ENCODE peak calls at places on chromosomes 7 and 10, in four cellular contexts. G, Q, H and V are unnamed samples.

GRCh38 chr7:152574892-152575511 is 100.9 kb downstream of the XRCC2 start:
- DNase-seq in H (no peak), Q (no peak), G (no peak), V (peak; percentile 56)

GRCh38 chr10:21427804-21428481 is 97.5 kb downstream of the SKIDA1 start:
- DNase-seq in Q (no peak), H (peak; percentile 23), G (no peak), V (no peak)

GRCh38 chr10:102299873-102300272 is 54.5 kb downstream of the GBF1 start:
- DNase-seq in Q (no peak), H (no peak), G (no peak), V (no peak)

GRCh38 chr7:86574006-86574405 is 69.7 kb upstream of the GRM3 start:
- DNase-seq in G (no peak), H (no peak), Q (no peak), V (no peak)

GRCh38 chr10:63699785-63700184 is 178.6 kb downstream of the REEP3 start:
- DNase-seq in H (no peak), Q (no peak), G (no peak), V (no peak)

GRCh38 chr10:27646194-27646593 is 99.4 kb downstream of the MKX start:
- DNase-seq in H (no peak), Q (no peak), G (no peak), V (no peak)

GRCh38 chr10:5081091-5081490 is 13.1 kb upstream of the AKR1C3 start:
- DNase-seq in Q (no peak), H (no peak), G (no peak), V (no peak)

GRCh38 chr7:34949356-34949755 is 87.9 kb downstream of the DPY19L1 start:
- DNase-seq in H (no peak), G (no peak), Q (no peak), V (no peak)

GRCh38 chr7:54904130-54904529 is 114.7 kb upstream of the EGFR start:
- DNase-seq in H (no peak), Q (no peak), G (no peak), V (no peak)

GRCh38 chr7:144670251-144670650 is 165.6 kb downstream of the TPK1 start:
- DNase-seq in G (no peak), H (peak; percentile 4), Q (no peak), V (no peak)

GRCh38 chr10:3832022-3832786 is 47.2 kb upstream of the KLF6 start:
- DNase-seq in H (no peak), G (no peak), Q (no peak), V (no peak)

GRCh38 chr10:130422366-130423324 is 286.5 kb downstream of the GLRX3 start:
- DNase-seq in Q (no peak), G (no peak), H (no peak), V (no peak)

GRCh38 chr10:70616761-70617160 is 14.2 kb upstream of the PRF1 start:
- DNase-seq in Q (no peak), G (no peak), H (no peak), V (no peak)

GRCh38 chr10:18683427-18683826 is 24.2 kb downstream of the ARL5B start:
- DNase-seq in H (no peak), Q (no peak), G (no peak), V (no peak)

GRCh38 chr7:76262683-76263402 is 39.6 kb upstream of the HSPB1 start:
- DNase-seq in G (peak; percentile 84), H (peak; percentile 69), Q (peak; percentile 69), V (no peak)

GRCh38 chr10:93079663-93080349 is 6.1 kb downstream of the CYP26A1 start:
- DNase-seq in H (no peak), G (no peak), Q (no peak), V (no peak)

GRCh38 chr10:128051548-128051947 is 74.7 kb downstream of the MKI67 start:
- DNase-seq in H (no peak), Q (no peak), G (no peak), V (no peak)

GRCh38 chr7:14954035-14954434 is 51.5 kb upstream of the DGKB start:
- DNase-seq in G (no peak), Q (no peak), H (no peak), V (no peak)

GRCh38 chr10:82282782-82283456 is 407.9 kb downstream of the NRG3 start:
- DNase-seq in G (no peak), Q (no peak), H (no peak), V (no peak)

GRCh38 chr7:27997188-27997707 is 183.3 kb downstream of the JAZF1 start:
- DNase-seq in G (no peak), Q (no peak), H (no peak), V (no peak)

GRCh38 chr7:143237363-143237762 is 15.5 kb downstream of the TAS2R40 start:
- DNase-seq in G (no peak), Q (no peak), H (no peak), V (no peak)

GRCh38 chr10:12409613-12410012 is 60.3 kb downstream of the CAMK1D start:
- DNase-seq in G (no peak), Q (no peak), H (no peak), V (no peak)

GRCh38 chr7:114310344-114311118 is 104.1 kb upstream of the FOXP2 start:
- DNase-seq in Q (no peak), H (no peak), G (no peak), V (no peak)

GRCh38 chr7:38318803-38319416 is 45.5 kb upstream of the TARP start:
- DNase-seq in Q (peak; percentile 83), G (peak; percentile 93), H (peak; percentile 40), V (no peak)

GRCh38 chr7:26199301-26200112 is 1.0 kb downstream of the HNRNPA2B1 start:
- DNase-seq in H (no peak), G (no peak), Q (no peak), V (no peak)

GRCh38 chr7:38160003-38160571 is 18.0 kb upstream of the STARD3NL start:
- DNase-seq in G (no peak), Q (no peak), H (no peak), V (no peak)

GRCh38 chr10:132189810-132190422 is 3.2 kb downstream of the DPYSL4 start:
- DNase-seq in Q (no peak), H (no peak), G (no peak), V (no peak)

GRCh38 chr7:111138196-111138569 is 47.3 kb downstream of the LRRN3 start:
- DNase-seq in G (no peak), H (peak; percentile 62), Q (no peak), V (peak; percentile 72)

DNA sequence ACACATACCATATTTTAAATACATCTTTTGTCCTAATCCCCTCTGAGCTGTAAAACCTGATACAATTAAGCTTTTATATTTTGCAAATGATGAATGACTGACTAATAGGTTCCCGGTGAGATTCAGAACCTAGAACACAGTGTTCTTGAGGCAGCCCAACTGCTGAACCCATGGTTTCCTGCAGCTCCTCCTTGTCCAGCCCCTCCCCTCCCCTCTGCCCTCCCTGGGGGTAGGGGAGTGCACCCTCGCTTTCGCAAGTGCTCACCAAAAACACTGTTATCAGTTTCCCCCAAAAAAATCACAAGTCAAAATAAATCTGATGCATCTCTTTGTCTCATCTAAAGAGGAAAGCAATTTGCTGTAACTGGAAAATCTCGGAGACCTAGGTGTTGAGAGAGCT is 602.8 kb downstream of the KCNMA1 start:
- DNase-seq in Q (no peak), G (no peak), H (no peak), V (no peak)
- TF ChIP-seq ZNF274 in Q (no peak), G (no peak), H (no peak), V (no peak)

GRCh38 chr7:127652333-127653248 is 597 bp downstream of the SND1 start:
- DNase-seq in G (no peak), Q (no peak), H (no peak), V (no peak)
- TF ChIP-seq ZNF274 in G (no peak), Q (no peak), H (no peak), V (no peak)

GRCh38 chr10:51469666-51470065 is 229.7 kb downstream of the CSTF2T start:
- DNase-seq in Q (no peak), H (no peak), G (no peak), V (no peak)

GRCh38 chr10:51472154-51472553 is 227.2 kb downstream of the CSTF2T start:
- DNase-seq in H (no peak), Q (no peak), G (no peak), V (no peak)

GRCh38 chr10:51468424-51468823 is 231.0 kb downstream of the CSTF2T start:
- DNase-seq in G (no peak), Q (no peak), H (no peak), V (no peak)

GRCh38 chr10:51471271-51471670 is 228.1 kb downstream of the CSTF2T start:
- DNase-seq in G (no peak), H (no peak), Q (no peak), V (no peak)
- TF ChIP-seq ZNF274 in G (no peak), H (no peak), Q (no peak), V (no peak)

DNA sequence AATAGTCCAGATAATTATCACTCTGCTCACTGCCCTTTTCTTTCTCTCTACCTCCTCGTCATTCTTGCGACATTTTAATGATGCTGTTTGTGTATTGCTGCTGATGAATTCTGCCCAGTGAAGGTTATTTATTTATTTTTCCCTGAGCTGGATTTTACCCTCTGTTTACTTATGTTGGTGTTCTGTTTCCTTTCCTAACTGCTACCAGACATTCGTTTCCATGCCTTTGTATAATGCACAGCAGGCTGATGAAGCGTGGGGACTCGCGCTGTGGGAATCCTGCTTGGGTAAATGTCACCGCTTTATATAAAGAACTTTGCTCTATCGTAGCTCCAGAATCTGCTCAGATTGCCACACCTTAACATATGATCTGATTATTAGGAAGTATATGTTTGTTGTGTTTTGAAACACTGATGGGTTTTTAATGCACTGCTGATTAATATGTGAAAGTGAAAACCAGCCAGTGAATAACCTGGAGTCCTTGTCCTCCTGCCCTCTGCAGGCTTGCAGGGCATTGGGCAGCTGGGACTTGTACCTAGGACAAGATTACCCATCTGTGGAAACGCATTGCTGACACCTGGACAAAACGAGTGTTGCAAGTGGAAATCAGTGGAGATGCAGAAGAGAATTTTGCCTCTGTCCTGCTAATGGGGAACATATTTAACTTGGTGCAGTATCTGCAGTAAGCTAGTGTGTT is 291.5 kb downstream of the SDK1 start:
- DNase-seq in Q (no peak), G (no peak), H (no peak), V (no peak)
- TF ChIP-seq ZNF274 in Q (no peak), G (no peak), H (no peak), V (no peak)